ENCODE peak calls at places on chromosomes 7 and 10, in five cellular contexts. N is psoas muscle, M is dorsolateral prefrontal cortex, A is GM23248, Y is PC-9. V is an unnamed sample.

GRCh38 chr10:73591935-73592699 is 975 bp upstream of the USP54 start:
- DNase-seq in N (no peak), M (peak), A (peak), Y (peak), V (peak)

GRCh38 chr7:25179771-25180591 is 48.3 kb downstream of the NPVF start:
- DNase-seq in N (peak), M (peak), A (peak), Y (peak), V (peak)

GRCh38 chr7:106009511-106010226 is 46.6 kb downstream of the CDHR3 start:
- DNase-seq in N (peak), M (peak), A (peak), Y (peak), V (peak)

GRCh38 chr7:76357379-76358052 is 1.3 kb downstream of the YWHAG start:
- DNase-seq in N (no peak), M (no peak), A (peak), Y (no peak), V (no peak)

GRCh38 chr10:132132391-132132841 is 54.3 kb upstream of the DPYSL4 start:
- DNase-seq in N (peak), M (peak), A (peak), Y (no peak), V (no peak)

GRCh38 chr10:124343351-124344265 is 75.1 kb downstream of the OAT start:
- DNase-seq in N (no peak), M (no peak), A (no peak), Y (no peak), V (no peak)

GRCh38 chr7:44158060-44158872 is 17.1 kb upstream of the MYL7 start:
- DNase-seq in N (no peak), M (no peak), A (no peak), Y (no peak), V (no peak)

GRCh38 chr10:17190602-17191001 is 10.9 kb downstream of the TRDMT1 start:
- DNase-seq in N (no peak), M (no peak), A (no peak), Y (no peak), V (no peak)

GRCh38 chr10:36681751-36682633 is 443.4 kb upstream of the ANKRD30A start:
- DNase-seq in N (no peak), M (no peak), A (no peak), Y (no peak), V (peak)

GRCh38 chr7:151459726-151460473 is 20.0 kb upstream of the CRYGN start:
- DNase-seq in N (peak), M (peak), A (peak), Y (peak), V (peak)

GRCh38 chr10:51832652-51833383 is 133.4 kb upstream of the CSTF2T start:
- DNase-seq in N (no peak), M (no peak), A (peak), Y (peak), V (no peak)

GRCh38 chr10:96610817-96611216 is 24.0 kb upstream of the TM9SF3 start:
- DNase-seq in N (no peak), M (no peak), A (no peak), Y (no peak), V (no peak)

GRCh38 chr7:105267244-105267643 is 121.5 kb downstream of the SRPK2 start:
- DNase-seq in N (no peak), M (no peak), A (no peak), Y (no peak), V (no peak)

GRCh38 chr10:95560288-95561199 is 627 bp downstream of the SORBS1 start:
- DNase-seq in N (peak), M (peak), A (peak), Y (peak), V (peak)

GRCh38 chr7:85175217-85175616 is 11.6 kb downstream of the SEMA3D start:
- DNase-seq in N (no peak), M (no peak), A (peak), Y (no peak), V (no peak)

GRCh38 chr7:77587276-77587675 is 50.2 kb downstream of the PTPN12 start:
- DNase-seq in N (no peak), M (no peak), A (no peak), Y (no peak), V (no peak)

GRCh38 chr10:42926831-42927230 is 144.2 kb downstream of the BMS1 start:
- DNase-seq in N (peak), M (no peak), A (peak), Y (no peak), V (peak)

GRCh38 chr10:73816917-73817729 is 5.7 kb upstream of the NDST2 start:
- DNase-seq in N (no peak), M (no peak), A (no peak), Y (no peak), V (peak)

GRCh38 chr7:54769203-54769602 is 10.2 kb upstream of the SEC61G start:
- DNase-seq in N (no peak), M (no peak), A (peak), Y (no peak), V (no peak)

GRCh38 chr7:114970732-114971131 is 48.8 kb downstream of the MDFIC start:
- DNase-seq in N (no peak), M (no peak), A (no peak), Y (no peak), V (no peak)

GRCh38 chr10:44853148-44853734 is 57.9 kb upstream of the TMEM72 start:
- DNase-seq in N (no peak), M (no peak), A (peak), Y (no peak), V (peak)

GRCh38 chr7:69603937-69604494 is 5.7 kb downstream of the AUTS2 start:
- DNase-seq in N (no peak), M (no peak), A (no peak), Y (no peak), V (no peak)

GRCh38 chr7:5232485-5232837 is 42.4 kb downstream of the WIPI2 start:
- DNase-seq in N (no peak), M (no peak), A (no peak), Y (no peak), V (no peak)

GRCh38 chr7:84912993-84913635 is 273.7 kb downstream of the SEMA3D start:
- DNase-seq in N (no peak), M (no peak), A (peak), Y (peak), V (peak)

GRCh38 chr7:30263090-30263710 is 21.2 kb upstream of the ZNRF2 start:
- DNase-seq in N (no peak), M (no peak), A (no peak), Y (no peak), V (no peak)

GRCh38 chr7:27091125-27091524 is 4.7 kb downstream of the HOXA1 start:
- DNase-seq in N (no peak), M (no peak), A (no peak), Y (no peak), V (no peak)

GRCh38 chr10:99975106-99975829 is 34.5 kb downstream of the DNMBP start:
- DNase-seq in N (no peak), M (no peak), A (no peak), Y (no peak), V (no peak)

GRCh38 chr7:30163231-30163894 is 28.6 kb downstream of the MTURN start:
- DNase-seq in N (no peak), M (peak), A (no peak), Y (no peak), V (no peak)

GRCh38 chr7:90345548-90346319 is 782 bp upstream of the GTPBP10 start:
- DNase-seq in N (no peak), M (peak), A (peak), Y (peak), V (peak)

GRCh38 chr7:94975316-94975715 is 67.9 kb downstream of the PPP1R9A start:
- DNase-seq in N (no peak), M (no peak), A (peak), Y (no peak), V (peak)

GRCh38 chr10:77604941-77605351 is 32.7 kb downstream of the KCNMA1 start:
- DNase-seq in N (no peak), M (no peak), A (peak), Y (peak), V (no peak)

GRCh38 chr7:82434275-82435022 is 9.1 kb downstream of the CACNA2D1 start:
- DNase-seq in N (no peak), M (no peak), A (no peak), Y (no peak), V (no peak)

GRCh38 chr7:47552631-47553030 is 29.3 kb downstream of the TNS3 start:
- DNase-seq in N (no peak), M (no peak), A (peak), Y (no peak), V (peak)

GRCh38 chr10:132452651-132453469 is 55.9 kb downstream of the PWWP2B start:
- DNase-seq in N (peak), M (peak), A (peak), Y (peak), V (peak)

GRCh38 chr7:74289660-74290589 is 718 bp downstream of the CLIP2 start:
- DNase-seq in N (peak), M (peak), A (peak), Y (no peak), V (no peak)

GRCh38 chr7:78363866-78364265 is 565.3 kb downstream of the PHTF2 start:
- DNase-seq in N (no peak), M (no peak), A (no peak), Y (no peak), V (no peak)

GRCh38 chr7:73718438-73718881 is 1.0 kb downstream of the STX1A start:
- DNase-seq in N (no peak), M (no peak), A (peak), Y (peak), V (no peak)

GRCh38 chr10:100186813-100187212 is 984 bp upstream of the ERLIN1 start:
- DNase-seq in N (peak), M (no peak), A (peak), Y (no peak), V (no peak)

DNA sequence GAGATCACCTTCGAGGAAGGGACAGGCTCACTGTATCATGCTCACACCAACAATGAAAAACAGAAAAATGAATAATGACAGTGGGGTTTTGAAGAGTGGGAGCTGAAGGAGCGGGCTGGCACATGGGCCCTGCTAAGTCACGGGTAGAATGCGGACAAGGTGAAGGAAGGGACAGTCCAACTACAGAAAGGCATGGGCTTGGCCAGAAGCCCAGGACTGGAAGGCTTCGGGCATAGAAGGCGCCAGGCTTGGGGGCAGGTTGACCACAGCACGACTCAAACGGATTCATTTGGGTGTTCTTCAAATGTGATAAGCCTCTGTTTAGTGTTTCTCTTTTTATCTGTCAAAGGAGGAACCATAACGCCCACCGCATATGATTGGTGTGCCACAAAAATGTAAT is 509.5 kb downstream of the CCSER2 start:
- DNase-seq in N (no peak), M (no peak), A (no peak), Y (no peak), V (no peak)
- H3K27ac ChIP-seq in N (no peak), M (no peak), A (no peak), Y (no peak), V (no peak)

GRCh38 chr10:60942604-60943269 is 1.2 kb downstream of the RHOBTB1 start:
- DNase-seq in N (peak), M (peak), A (peak), Y (peak), V (peak)
- H3K27ac ChIP-seq in N (peak), M (peak), A (peak), Y (no peak), V (no peak)

DNA sequence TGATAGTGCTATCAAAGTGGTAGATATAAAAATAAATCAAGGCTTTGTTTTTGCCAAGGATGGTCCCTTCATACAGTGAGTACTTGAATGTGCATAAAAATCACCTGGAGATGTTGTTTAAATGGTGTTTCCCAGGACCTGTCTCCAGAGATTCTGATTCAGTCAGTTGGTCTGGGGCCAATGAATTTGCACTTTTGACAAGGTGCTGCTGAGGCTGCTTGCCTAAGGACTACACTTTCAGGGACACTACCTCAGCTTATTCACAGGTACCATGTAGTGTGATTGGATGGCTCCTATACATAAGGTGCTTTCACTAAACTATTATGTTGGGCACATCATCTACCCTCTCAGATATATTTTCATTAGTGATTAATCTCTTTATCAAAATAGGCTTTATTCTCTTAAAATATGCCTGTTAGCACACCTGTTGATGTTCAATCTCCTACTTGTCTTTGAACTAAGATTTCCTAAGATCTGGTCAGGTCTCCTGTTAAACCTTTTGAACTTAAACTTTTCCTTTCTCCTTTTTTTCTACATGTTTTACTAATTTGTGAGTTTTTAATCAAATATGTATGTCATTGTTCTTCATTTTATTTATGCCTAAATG is 24.3 kb downstream of the CAPZA2 start:
- DNase-seq in N (no peak), M (no peak), A (no peak), Y (no peak), V (no peak)
- H3K27ac ChIP-seq in N (no peak), M (no peak), A (no peak), Y (no peak), V (no peak)

GRCh38 chr10:69334258-69335062 is 56.2 kb downstream of the HK1 start:
- DNase-seq in N (no peak), M (no peak), A (no peak), Y (peak), V (no peak)
- H3K27ac ChIP-seq in N (peak), M (peak), A (no peak), Y (peak), V (peak)

GRCh38 chr10:34523017-34523767 is 291.9 kb downstream of the PARD3 start:
- DNase-seq in N (no peak), M (no peak), A (peak), Y (no peak), V (no peak)
- H3K27ac ChIP-seq in N (no peak), M (no peak), A (no peak), Y (no peak), V (no peak)

DNA sequence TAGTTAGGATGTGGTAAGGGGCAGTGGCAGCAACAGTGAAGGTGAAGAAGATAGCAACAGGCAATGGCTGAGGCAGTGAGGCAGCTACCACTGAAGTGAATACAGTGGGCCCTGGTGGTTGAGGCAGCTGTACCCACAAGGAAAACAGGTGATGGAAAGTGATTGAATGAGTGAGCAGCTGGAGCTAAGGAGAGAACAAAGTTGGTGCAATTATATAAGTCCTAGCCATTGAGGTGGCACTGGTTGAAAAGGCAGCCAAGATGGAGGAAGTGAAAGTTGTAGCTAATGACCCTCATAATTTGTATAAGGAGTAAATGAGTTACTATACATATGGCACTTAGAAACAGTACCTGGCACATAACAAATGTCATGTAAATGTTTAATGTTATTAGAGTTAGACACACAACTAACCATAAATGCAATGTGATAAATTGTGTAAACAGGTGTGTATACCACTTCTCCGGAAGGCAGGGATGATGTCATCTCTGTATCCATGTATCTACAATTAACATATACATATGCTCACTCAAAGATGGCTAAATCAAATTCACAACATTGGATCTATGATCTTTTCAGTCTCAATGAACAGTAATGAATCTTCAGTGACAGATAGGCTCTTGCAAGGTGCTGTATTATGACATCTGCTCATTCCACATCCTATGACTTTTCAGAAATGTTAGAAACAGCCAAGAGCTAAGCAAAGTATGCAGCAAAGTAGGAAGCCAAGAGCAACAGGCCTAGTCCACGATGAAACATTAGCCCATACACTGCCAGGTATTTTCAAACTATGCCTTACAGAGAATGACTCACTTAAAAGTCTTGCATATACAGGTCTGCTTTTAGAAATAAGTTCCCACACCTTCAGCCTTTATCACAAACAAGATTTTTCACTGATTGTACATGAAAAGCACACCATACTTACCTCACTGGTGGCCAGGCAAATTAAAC is 10.7 kb downstream of the XPNPEP1 start:
- DNase-seq in N (no peak), M (no peak), A (peak), Y (peak), V (no peak)
- H3K27ac ChIP-seq in N (peak), M (no peak), A (peak), Y (peak), V (no peak)

GRCh38 chr7:127392182-127392565 is 334 bp downstream of the ZNF800 start:
- DNase-seq in N (peak), M (peak), A (peak), Y (no peak), V (peak)

GRCh38 chr7:127391591-127392181 is 822 bp downstream of the ZNF800 start:
- DNase-seq in N (peak), M (no peak), A (peak), Y (peak), V (peak)

GRCh38 chr7:127389321-127389720 is 3.2 kb downstream of the ZNF800 start:
- DNase-seq in N (no peak), M (no peak), A (no peak), Y (no peak), V (no peak)

GRCh38 chr7:127390186-127390816 is 2.2 kb downstream of the ZNF800 start:
- DNase-seq in N (no peak), M (no peak), A (no peak), Y (no peak), V (no peak)

GRCh38 chr7:127390817-127391590 is 1.5 kb downstream of the ZNF800 start:
- DNase-seq in N (no peak), M (no peak), A (no peak), Y (peak), V (no peak)
- H3K27ac ChIP-seq in N (peak), M (no peak), A (peak), Y (no peak), V (no peak)

GRCh38 chr7:158033196-158033595 is 554.4 kb downstream of the PTPRN2 start:
- DNase-seq in N (no peak), M (no peak), A (no peak), Y (no peak), V (no peak)
- H3K27ac ChIP-seq in N (no peak), M (no peak), A (no peak), Y (no peak), V (no peak)

V was measured in cardiac muscle cell.